ENCODE peak calls at places on chromosome 15, in eight cellular contexts. One of them, this sample, is unnamed.
A peak's percentile ranks its signal among the peaks of the same experiment; 100 is the strongest.

GRCh38 chr15:60605879-60606304 is 127.0 kb upstream of the ICE2 start:
- DNase-seq in tibial artery: no peak
- DNase-seq in hepatocyte: no peak
- DNase-seq in cardiac muscle cell: peak; percentile 82
- DNase-seq in left ventricle myocardium inferior: peak; percentile 27
- DNase-seq in CD8-positive, alpha-beta memory T cell: no peak
- DNase-seq in lower lobe of right lung: no peak
- DNase-seq in sigmoid colon: no peak
- DNase-seq in this sample: no peak

GRCh38 chr15:68330911-68331310 is 53.4 kb downstream of the FEM1B start:
- DNase-seq in tibial artery: no peak
- DNase-seq in hepatocyte: no peak
- DNase-seq in cardiac muscle cell: no peak
- DNase-seq in left ventricle myocardium inferior: no peak
- DNase-seq in CD8-positive, alpha-beta memory T cell: no peak
- DNase-seq in lower lobe of right lung: no peak
- DNase-seq in sigmoid colon: no peak
- DNase-seq in this sample: no peak

GRCh38 chr15:83174891-83175290 is 32.7 kb downstream of the HDGFL3 start:
- DNase-seq in tibial artery: no peak
- DNase-seq in hepatocyte: no peak
- DNase-seq in cardiac muscle cell: no peak
- DNase-seq in left ventricle myocardium inferior: no peak
- DNase-seq in CD8-positive, alpha-beta memory T cell: no peak
- DNase-seq in lower lobe of right lung: no peak
- DNase-seq in sigmoid colon: no peak
- DNase-seq in this sample: no peak

GRCh38 chr15:22944651-22945050 is 35.5 kb downstream of the CYFIP1 start:
- DNase-seq in tibial artery: no peak
- DNase-seq in hepatocyte: no peak
- DNase-seq in cardiac muscle cell: no peak
- DNase-seq in left ventricle myocardium inferior: no peak
- DNase-seq in CD8-positive, alpha-beta memory T cell: no peak
- DNase-seq in lower lobe of right lung: no peak
- DNase-seq in sigmoid colon: peak; percentile 68
- DNase-seq in this sample: no peak

GRCh38 chr15:85725564-85725963 is 69.2 kb downstream of the KLHL25 start:
- DNase-seq in tibial artery: no peak
- DNase-seq in hepatocyte: no peak
- DNase-seq in cardiac muscle cell: no peak
- DNase-seq in left ventricle myocardium inferior: no peak
- DNase-seq in CD8-positive, alpha-beta memory T cell: no peak
- DNase-seq in lower lobe of right lung: no peak
- DNase-seq in sigmoid colon: no peak
- DNase-seq in this sample: no peak

GRCh38 chr15:77608774-77609173 is 23.9 kb downstream of the LINGO1 start:
- DNase-seq in tibial artery: no peak
- DNase-seq in hepatocyte: no peak
- DNase-seq in cardiac muscle cell: no peak
- DNase-seq in left ventricle myocardium inferior: no peak
- DNase-seq in CD8-positive, alpha-beta memory T cell: no peak
- DNase-seq in lower lobe of right lung: no peak
- DNase-seq in sigmoid colon: no peak
- DNase-seq in this sample: no peak

GRCh38 chr15:56524915-56525314 is 60.0 kb upstream of the MNS1 start:
- DNase-seq in tibial artery: no peak
- DNase-seq in hepatocyte: no peak
- DNase-seq in cardiac muscle cell: peak; percentile 25
- DNase-seq in left ventricle myocardium inferior: no peak
- DNase-seq in CD8-positive, alpha-beta memory T cell: no peak
- DNase-seq in lower lobe of right lung: no peak
- DNase-seq in sigmoid colon: no peak
- DNase-seq in this sample: no peak

GRCh38 chr15:38229700-38230099 is 22.9 kb upstream of the SPRED1 start:
- DNase-seq in tibial artery: no peak
- DNase-seq in hepatocyte: no peak
- DNase-seq in cardiac muscle cell: no peak
- DNase-seq in left ventricle myocardium inferior: no peak
- DNase-seq in CD8-positive, alpha-beta memory T cell: no peak
- DNase-seq in lower lobe of right lung: no peak
- DNase-seq in sigmoid colon: no peak
- DNase-seq in this sample: no peak

GRCh38 chr15:36005542-36005941 is 459.6 kb upstream of the DPH6 start:
- DNase-seq in tibial artery: no peak
- DNase-seq in hepatocyte: no peak
- DNase-seq in cardiac muscle cell: no peak
- DNase-seq in left ventricle myocardium inferior: no peak
- DNase-seq in CD8-positive, alpha-beta memory T cell: no peak
- DNase-seq in lower lobe of right lung: no peak
- DNase-seq in sigmoid colon: no peak
- DNase-seq in this sample: no peak

GRCh38 chr15:63891079-63891762 is 57.5 kb upstream of the HERC1 start:
- DNase-seq in tibial artery: peak; percentile 65
- DNase-seq in hepatocyte: peak; percentile 84
- DNase-seq in cardiac muscle cell: peak; percentile 84
- DNase-seq in left ventricle myocardium inferior: peak; percentile 81
- DNase-seq in CD8-positive, alpha-beta memory T cell: peak; percentile 75
- DNase-seq in lower lobe of right lung: peak; percentile 85
- DNase-seq in sigmoid colon: peak; percentile 87
- DNase-seq in this sample: peak; percentile 89

GRCh38 chr15:99087405-99087943 is 17.4 kb upstream of the SYNM start:
- DNase-seq in tibial artery: no peak
- DNase-seq in hepatocyte: no peak
- DNase-seq in cardiac muscle cell: no peak
- DNase-seq in left ventricle myocardium inferior: no peak
- DNase-seq in CD8-positive, alpha-beta memory T cell: no peak
- DNase-seq in lower lobe of right lung: no peak
- DNase-seq in sigmoid colon: no peak
- DNase-seq in this sample: peak; percentile 47

GRCh38 chr15:88745696-88746095 is 57.5 kb upstream of the ACAN start:
- DNase-seq in tibial artery: no peak
- DNase-seq in hepatocyte: no peak
- DNase-seq in cardiac muscle cell: peak; percentile 58
- DNase-seq in left ventricle myocardium inferior: no peak
- DNase-seq in CD8-positive, alpha-beta memory T cell: no peak
- DNase-seq in lower lobe of right lung: no peak
- DNase-seq in sigmoid colon: no peak
- DNase-seq in this sample: no peak

GRCh38 chr15:57923750-57924149 is 141.8 kb downstream of the ALDH1A2 start:
- DNase-seq in tibial artery: peak; percentile 53
- DNase-seq in hepatocyte: no peak
- DNase-seq in cardiac muscle cell: peak; percentile 68
- DNase-seq in left ventricle myocardium inferior: no peak
- DNase-seq in CD8-positive, alpha-beta memory T cell: no peak
- DNase-seq in lower lobe of right lung: no peak
- DNase-seq in sigmoid colon: no peak
- DNase-seq in this sample: peak; percentile 75

GRCh38 chr15:38253448-38253847 is 812 bp downstream of the SPRED1 start:
- DNase-seq in tibial artery: no peak
- DNase-seq in hepatocyte: peak; percentile 40
- DNase-seq in cardiac muscle cell: peak; percentile 77
- DNase-seq in left ventricle myocardium inferior: no peak
- DNase-seq in CD8-positive, alpha-beta memory T cell: no peak
- DNase-seq in lower lobe of right lung: no peak
- DNase-seq in sigmoid colon: no peak
- DNase-seq in this sample: no peak

GRCh38 chr15:68589783-68590710 is 11.3 kb downstream of the CORO2B start:
- DNase-seq in tibial artery: no peak
- DNase-seq in hepatocyte: no peak
- DNase-seq in cardiac muscle cell: no peak
- DNase-seq in left ventricle myocardium inferior: no peak
- DNase-seq in CD8-positive, alpha-beta memory T cell: no peak
- DNase-seq in lower lobe of right lung: no peak
- DNase-seq in sigmoid colon: no peak
- DNase-seq in this sample: no peak

GRCh38 chr15:81161851-81162250 is 27.8 kb downstream of the CFAP161 start:
- DNase-seq in tibial artery: no peak
- DNase-seq in hepatocyte: no peak
- DNase-seq in cardiac muscle cell: no peak
- DNase-seq in left ventricle myocardium inferior: no peak
- DNase-seq in CD8-positive, alpha-beta memory T cell: no peak
- DNase-seq in lower lobe of right lung: no peak
- DNase-seq in sigmoid colon: no peak
- DNase-seq in this sample: no peak

GRCh38 chr15:47157827-47158226 is 559.5 kb upstream of the SEMA6D start:
- DNase-seq in tibial artery: no peak
- DNase-seq in hepatocyte: no peak
- DNase-seq in cardiac muscle cell: no peak
- DNase-seq in left ventricle myocardium inferior: no peak
- DNase-seq in CD8-positive, alpha-beta memory T cell: no peak
- DNase-seq in lower lobe of right lung: no peak
- DNase-seq in sigmoid colon: no peak
- DNase-seq in this sample: no peak

DNA sequence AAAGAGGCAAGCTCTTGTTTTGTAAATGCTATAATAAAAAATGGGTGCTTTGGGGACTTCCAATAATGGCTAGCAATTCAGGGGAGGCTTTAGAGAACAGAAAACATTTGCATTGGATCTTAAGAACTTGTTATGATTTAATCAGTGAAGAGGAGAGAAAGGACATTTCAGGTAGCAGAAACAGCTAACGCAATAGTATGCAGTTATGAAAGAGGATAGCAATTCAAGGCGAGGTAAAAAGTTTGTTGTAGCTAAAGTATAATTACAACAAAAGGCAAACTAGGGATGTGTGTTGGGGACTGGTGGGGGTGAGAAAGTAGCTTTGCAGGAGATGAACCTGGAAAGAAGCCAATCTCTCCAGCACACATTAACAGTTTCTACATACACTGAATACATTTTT is 558.7 kb upstream of the SEMA6D start:
- DNase-seq in tibial artery: no peak
- DNase-seq in hepatocyte: no peak
- DNase-seq in cardiac muscle cell: no peak
- DNase-seq in left ventricle myocardium inferior: no peak
- DNase-seq in CD8-positive, alpha-beta memory T cell: no peak
- DNase-seq in lower lobe of right lung: no peak
- DNase-seq in sigmoid colon: no peak
- DNase-seq in this sample: no peak
- H3K4me1 ChIP-seq in tibial artery: no peaks in the 10 kb centered on the region
- H3K4me1 ChIP-seq in hepatocyte: no peaks in the 10 kb centered on the region
- H3K4me1 ChIP-seq in cardiac muscle cell: no peaks in the 10 kb centered on the region
- H3K4me1 ChIP-seq in left ventricle myocardium inferior: no peaks in the 10 kb centered on the region
- H3K4me1 ChIP-seq in CD8-positive, alpha-beta memory T cell: no peaks in the 10 kb centered on the region
- H3K4me1 ChIP-seq in lower lobe of right lung: no peaks in the 10 kb centered on the region
- H3K4me1 ChIP-seq in sigmoid colon: no peaks in the 10 kb centered on the region
- H3K4me1 ChIP-seq in this sample: no peaks in the 10 kb centered on the region

GRCh38 chr15:96354731-96355560 is 24.4 kb downstream of the NR2F2 start:
- DNase-seq in tibial artery: no peak
- DNase-seq in hepatocyte: peak; percentile 57
- DNase-seq in cardiac muscle cell: peak; percentile 89
- DNase-seq in left ventricle myocardium inferior: no peak
- DNase-seq in CD8-positive, alpha-beta memory T cell: no peak
- DNase-seq in lower lobe of right lung: no peak
- DNase-seq in sigmoid colon: no peak
- DNase-seq in this sample: no peak
- H3K27ac ChIP-seq in tibial artery: peak overlapping the region; percentile 99
- H3K27ac ChIP-seq in hepatocyte: no peak overlapping the region
- H3K27ac ChIP-seq in cardiac muscle cell: no peak overlapping the region
- H3K27ac ChIP-seq in left ventricle myocardium inferior: peak overlapping the region; percentile 96
- H3K27ac ChIP-seq in CD8-positive, alpha-beta memory T cell: no peak overlapping the region
- H3K27ac ChIP-seq in lower lobe of right lung: peak overlapping the region; percentile 89
- H3K27ac ChIP-seq in sigmoid colon: peak overlapping the region; percentile 92
- H3K27ac ChIP-seq in this sample: peak overlapping the region; percentile 97

DNA sequence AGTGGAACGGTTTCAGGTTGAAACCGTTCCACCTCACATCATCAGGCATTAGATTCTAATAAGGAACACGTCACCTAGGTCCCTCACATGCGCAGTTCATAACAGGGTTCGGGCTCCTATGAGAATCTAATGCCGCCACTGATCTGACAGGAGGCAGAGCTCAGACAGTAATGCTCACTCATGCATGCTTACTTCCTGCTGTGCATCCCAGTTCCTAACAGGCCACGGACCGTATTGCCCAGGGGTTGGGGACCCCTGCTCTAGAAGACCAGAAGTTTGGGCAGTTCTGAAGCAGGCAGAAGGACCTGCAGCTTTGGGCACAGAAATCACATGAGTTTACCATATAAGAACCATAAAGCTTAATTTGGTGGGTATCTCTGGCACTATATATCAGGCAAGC is 61.4 kb downstream of the MYO1E start:
- DNase-seq in tibial artery: no peak
- DNase-seq in hepatocyte: no peak
- DNase-seq in cardiac muscle cell: no peak
- DNase-seq in left ventricle myocardium inferior: no peak
- DNase-seq in CD8-positive, alpha-beta memory T cell: no peak
- DNase-seq in lower lobe of right lung: no peak
- DNase-seq in sigmoid colon: no peak
- DNase-seq in this sample: no peak
- H3K4me1 ChIP-seq in tibial artery: peaks cover 56% of the 10 kb centered on the region
- H3K4me1 ChIP-seq in hepatocyte: peaks cover 16% of the 10 kb centered on the region
- H3K4me1 ChIP-seq in cardiac muscle cell: peaks cover 7% of the 10 kb centered on the region
- H3K4me1 ChIP-seq in left ventricle myocardium inferior: peaks cover 53% of the 10 kb centered on the region
- H3K4me1 ChIP-seq in CD8-positive, alpha-beta memory T cell: no peaks in the 10 kb centered on the region
- H3K4me1 ChIP-seq in lower lobe of right lung: peaks cover 33% of the 10 kb centered on the region
- H3K4me1 ChIP-seq in sigmoid colon: peaks cover 33% of the 10 kb centered on the region
- H3K4me1 ChIP-seq in this sample: peaks cover 39% of the 10 kb centered on the region

GRCh38 chr15:93165737-93166136 is 76.7 kb upstream of the RGMA start:
- DNase-seq in tibial artery: no peak
- DNase-seq in hepatocyte: no peak
- DNase-seq in cardiac muscle cell: no peak
- DNase-seq in left ventricle myocardium inferior: no peak
- DNase-seq in CD8-positive, alpha-beta memory T cell: no peak
- DNase-seq in lower lobe of right lung: no peak
- DNase-seq in sigmoid colon: no peak
- DNase-seq in this sample: no peak

GRCh38 chr15:93164409-93164808 is 75.4 kb upstream of the RGMA start:
- DNase-seq in tibial artery: no peak
- DNase-seq in hepatocyte: no peak
- DNase-seq in cardiac muscle cell: no peak
- DNase-seq in left ventricle myocardium inferior: no peak
- DNase-seq in CD8-positive, alpha-beta memory T cell: peak; percentile 52
- DNase-seq in lower lobe of right lung: no peak
- DNase-seq in sigmoid colon: no peak
- DNase-seq in this sample: no peak

GRCh38 chr15:93168913-93169312 is 79.9 kb upstream of the RGMA start:
- DNase-seq in tibial artery: no peak
- DNase-seq in hepatocyte: no peak
- DNase-seq in cardiac muscle cell: peak; percentile 5
- DNase-seq in left ventricle myocardium inferior: no peak
- DNase-seq in CD8-positive, alpha-beta memory T cell: no peak
- DNase-seq in lower lobe of right lung: no peak
- DNase-seq in sigmoid colon: no peak
- DNase-seq in this sample: no peak

GRCh38 chr15:93166675-93167074 is 77.7 kb upstream of the RGMA start:
- DNase-seq in tibial artery: no peak
- DNase-seq in hepatocyte: no peak
- DNase-seq in cardiac muscle cell: no peak
- DNase-seq in left ventricle myocardium inferior: no peak
- DNase-seq in CD8-positive, alpha-beta memory T cell: no peak
- DNase-seq in lower lobe of right lung: no peak
- DNase-seq in sigmoid colon: no peak
- DNase-seq in this sample: no peak

DNA sequence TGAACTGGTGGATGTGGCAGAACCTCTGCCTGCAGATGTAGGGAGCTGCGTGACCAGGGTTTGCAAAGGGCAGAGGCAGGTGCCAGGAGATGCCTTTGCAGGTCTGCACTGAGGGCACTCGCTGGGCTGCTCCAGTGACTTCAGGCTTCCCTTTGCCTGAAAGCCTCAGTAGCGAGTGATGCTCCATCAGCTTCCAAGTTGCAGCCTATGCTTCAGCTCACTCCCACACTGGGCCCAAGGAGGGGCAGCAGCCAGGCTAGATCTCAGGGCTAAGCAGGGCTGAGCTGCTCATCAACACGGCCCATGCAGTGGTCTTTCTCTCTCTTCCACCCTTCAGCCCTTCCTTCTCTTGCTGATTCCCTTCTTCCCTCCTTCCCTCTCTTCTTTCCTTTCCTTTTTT is 78.3 kb upstream of the RGMA start:
- DNase-seq in tibial artery: no peak
- DNase-seq in hepatocyte: no peak
- DNase-seq in cardiac muscle cell: no peak
- DNase-seq in left ventricle myocardium inferior: no peak
- DNase-seq in CD8-positive, alpha-beta memory T cell: no peak
- DNase-seq in lower lobe of right lung: no peak
- DNase-seq in sigmoid colon: no peak
- DNase-seq in this sample: no peak
- H3K27ac ChIP-seq in tibial artery: no peak overlapping the region
- H3K27ac ChIP-seq in hepatocyte: no peak overlapping the region
- H3K27ac ChIP-seq in cardiac muscle cell: no peak overlapping the region
- H3K27ac ChIP-seq in left ventricle myocardium inferior: no peak overlapping the region
- H3K27ac ChIP-seq in CD8-positive, alpha-beta memory T cell: no peak overlapping the region
- H3K27ac ChIP-seq in lower lobe of right lung: no peak overlapping the region
- H3K27ac ChIP-seq in sigmoid colon: no peak overlapping the region
- H3K27ac ChIP-seq in this sample: no peak overlapping the region